ENCODE peak calls at places on chromosomes 5 and 9, in ten cellular contexts. H is neural progenitor cell, O is GM23338, X is PC-3, R is astrocyte, Q is mammary epithelial cell, I is GM23248, B is keratinocyte, F is HepG2, W is DND-41. V is an unnamed sample.

GRCh38 chr9:129887210-129888084 is 52.2 kb downstream of the USP20 start:
- DNase-seq in H (no peak), O (no peak), X (no peak), R (peak; percentile 74), Q (no peak), I (peak; percentile 78), B (no peak), F (no peak), W (peak; percentile 66), V (peak; percentile 44)

GRCh38 chr5:134070648-134070978 is 43.9 kb upstream of the TCF7 start:
- DNase-seq in H (no peak), O (no peak), X (no peak), R (peak; percentile 16), Q (peak; percentile 69), I (peak; percentile 49), B (no peak), F (no peak), W (no peak), V (peak; percentile 80)

GRCh38 chr9:89038354-89039091 is 47.3 kb downstream of the S1PR3 start:
- DNase-seq in H (no peak), O (no peak), X (peak; percentile 12), R (peak; percentile 97), Q (peak; percentile 78), I (peak; percentile 97), B (peak; percentile 73), F (no peak), W (no peak), V (peak; percentile 43)

GRCh38 chr5:11962122-11962521 is 57.9 kb upstream of the CTNND2 start:
- DNase-seq in H (peak; percentile 9), O (no peak), X (no peak), R (no peak), Q (no peak), I (no peak), B (no peak), F (peak; percentile 1), W (no peak), V (no peak)

GRCh38 chr9:91812191-91812590 is 137.8 kb downstream of the ROR2 start:
- DNase-seq in H (no peak), O (no peak), X (no peak), R (no peak), Q (no peak), I (no peak), B (no peak), F (no peak), W (no peak), V (no peak)

GRCh38 chr9:83425240-83425639 is 113.0 kb downstream of the FRMD3 start:
- DNase-seq in H (no peak), O (no peak), X (peak; percentile 77), R (no peak), Q (peak; percentile 59), I (no peak), B (no peak), F (peak; percentile 49), W (no peak), V (peak; percentile 76)

GRCh38 chr5:154393850-154394249 is 51.9 kb upstream of the SAP30L start:
- DNase-seq in H (no peak), O (no peak), X (no peak), R (no peak), Q (no peak), I (no peak), B (no peak), F (no peak), W (no peak), V (no peak)

GRCh38 chr5:155953335-155953734 is 373.6 kb upstream of the SGCD start:
- DNase-seq in H (peak; percentile 33), O (no peak), X (no peak), R (peak; percentile 14), Q (no peak), I (peak; percentile 23), B (no peak), F (no peak), W (no peak), V (no peak)

GRCh38 chr5:111224561-111224989 is 391 bp downstream of the CAMK4 start:
- DNase-seq in H (no peak), O (no peak), X (no peak), R (no peak), Q (peak; percentile 4), I (no peak), B (no peak), F (no peak), W (peak; percentile 41), V (no peak)

GRCh38 chr9:113807173-113808061 is 68.7 kb upstream of the ZNF618 start:
- DNase-seq in H (peak; percentile 60), O (peak; percentile 77), X (peak; percentile 64), R (peak; percentile 26), Q (peak; percentile 43), I (peak; percentile 65), B (no peak), F (peak; percentile 19), W (peak; percentile 46), V (no peak)

GRCh38 chr5:145776886-145777285 is 58.3 kb downstream of the PRELID2 start:
- DNase-seq in H (no peak), O (no peak), X (peak; percentile 17), R (peak; percentile 40), Q (peak; percentile 30), I (peak; percentile 63), B (no peak), F (no peak), W (no peak), V (no peak)

GRCh38 chr9:123864291-123864690 is 65.6 kb downstream of the DENND1A start:
- DNase-seq in H (peak; percentile 54), O (peak; percentile 32), X (no peak), R (no peak), Q (no peak), I (no peak), B (no peak), F (no peak), W (no peak), V (no peak)

GRCh38 chr9:123865226-123865625 is 64.7 kb downstream of the DENND1A start:
- DNase-seq in H (peak; percentile 32), O (no peak), X (no peak), R (no peak), Q (no peak), I (no peak), B (no peak), F (no peak), W (no peak), V (no peak)

GRCh38 chr9:123861086-123861707 is 68.7 kb downstream of the DENND1A start:
- DNase-seq in H (peak; percentile 86), O (no peak), X (no peak), R (no peak), Q (no peak), I (no peak), B (no peak), F (peak; percentile 35), W (no peak), V (no peak)

GRCh38 chr9:123860603-123861002 is 69.3 kb downstream of the DENND1A start:
- DNase-seq in H (peak; percentile 55), O (no peak), X (no peak), R (no peak), Q (no peak), I (no peak), B (no peak), F (no peak), W (no peak), V (no peak)

GRCh38 chr9:123863164-123863855 is 66.6 kb downstream of the DENND1A start:
- DNase-seq in H (peak; percentile 51), O (peak; percentile 90), X (no peak), R (no peak), Q (no peak), I (peak; percentile 28), B (no peak), F (no peak), W (no peak), V (no peak)
- H3K27ac ChIP-seq in H (peak overlapping the region; percentile 96), O (peak overlapping the region; percentile 73), X (no peak overlapping the region), R (no peak overlapping the region), Q (no peak overlapping the region), I (no peak overlapping the region), B (no peak overlapping the region), F (no peak overlapping the region), W (no peak overlapping the region), V (no peak overlapping the region)

GRCh38 chr5:149410721-149411432 is 31.8 kb upstream of the IL17B start:
- DNase-seq in H (no peak), O (no peak), X (no peak), R (no peak), Q (no peak), I (no peak), B (no peak), F (peak; percentile 30), W (no peak), V (no peak)
- H3K4me3 ChIP-seq in H (no peak overlapping the region), O (no peak overlapping the region), X (no peak overlapping the region), R (peak overlapping the region; percentile 89), Q (no peak overlapping the region), I (no peak overlapping the region), B (no peak overlapping the region), F (no peak overlapping the region), W (no peak overlapping the region), V (no peak overlapping the region)

GRCh38 chr9:136197930-136198604 is 6.9 kb downstream of the LHX3 start:
- DNase-seq in H (no peak), O (peak; percentile 24), X (no peak), R (no peak), Q (no peak), I (no peak), B (no peak), F (no peak), W (no peak), V (no peak)

GRCh38 chr9:136199391-136200288 is 5.3 kb downstream of the LHX3 start:
- DNase-seq in H (no peak), O (peak; percentile 51), X (no peak), R (no peak), Q (no peak), I (no peak), B (no peak), F (no peak), W (no peak), V (no peak)

GRCh38 chr9:136200424-136200823 is 4.5 kb downstream of the LHX3 start:
- DNase-seq in H (no peak), O (peak; percentile 8), X (no peak), R (no peak), Q (no peak), I (no peak), B (no peak), F (no peak), W (no peak), V (no peak)

GRCh38 chr9:136197372-136197875 is 7.5 kb downstream of the LHX3 start:
- DNase-seq in H (no peak), O (peak; percentile 34), X (no peak), R (no peak), Q (no peak), I (no peak), B (no peak), F (no peak), W (no peak), V (no peak)

DNA sequence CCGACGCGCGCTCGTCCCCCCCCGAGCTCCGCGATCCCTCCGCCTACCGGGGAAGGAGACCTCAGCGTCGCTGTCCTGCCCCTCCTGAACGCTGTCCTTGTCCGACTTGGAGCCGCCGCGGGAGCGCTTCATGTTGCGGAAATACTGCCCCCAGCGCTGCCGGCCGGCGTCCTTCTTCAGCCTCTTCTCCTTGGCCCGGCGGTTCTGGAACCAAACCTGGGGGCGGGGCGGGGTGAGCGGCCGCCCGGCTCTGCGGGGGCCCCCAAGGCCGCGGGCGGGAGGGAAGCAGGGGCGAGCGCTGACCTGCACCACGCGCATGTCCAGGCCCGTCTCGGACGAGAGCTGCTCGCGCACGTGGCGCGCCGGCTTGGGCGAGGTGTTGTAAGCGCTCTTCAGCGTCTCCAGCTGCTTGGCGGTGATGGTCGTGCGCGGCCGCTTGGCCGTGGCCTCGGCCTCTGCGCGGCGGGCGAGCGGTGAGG is 6.3 kb downstream of the LHX3 start:
- DNase-seq in H (peak; percentile 70), O (peak; percentile 69), X (no peak), R (no peak), Q (peak; percentile 64), I (peak; percentile 42), B (no peak), F (no peak), W (no peak), V (no peak)
- TF ChIP-seq EZH2 in H (peak; percentile 96), O (peak; percentile 87), X (no peak), R (no peak), Q (no peak), I (no peak), B (peak; percentile 92), F (no peak), W (no peak), V (no peak)

GRCh38 chr5:160506006-160507004 is 84.7 kb downstream of the PTTG1 start:
- DNase-seq in H (peak; percentile 23), O (peak; percentile 86), X (no peak), R (peak; percentile 43), Q (no peak), I (peak; percentile 65), B (no peak), F (no peak), W (peak; percentile 81), V (no peak)
- H3K27ac ChIP-seq in H (no peak overlapping the region), O (no peak overlapping the region), X (no peak overlapping the region), R (peak overlapping the region; percentile 63), Q (no peak overlapping the region), I (no peak overlapping the region), B (no peak overlapping the region), F (no peak overlapping the region), W (peak overlapping the region; percentile 70), V (no peak overlapping the region)

V was measured in PC-9.